ENCODE peak calls at places on chromosome 5, in ten cellular contexts. X, O, E, V, N, I, F, Y, P and S are unnamed samples.

GRCh38 chr5:107542831-107543231 is 127.9 kb downstream of the EFNA5 start:
- DNase-seq in X (peak), O (peak), E (no peak), V (peak), N (no peak), I (no peak), F (peak), Y (peak), P (peak), S (peak)

GRCh38 chr5:156326718-156327259 is at the start of gene SGCD:
- DNase-seq in X (no peak), O (peak), E (no peak), V (peak), N (no peak), I (no peak), F (peak), Y (peak), P (peak), S (peak)

GRCh38 chr5:849651-850301 is 1.0 kb downstream of the ZDHHC11 start:
- DNase-seq in X (no peak), O (peak), E (no peak), V (no peak), N (no peak), I (no peak), F (no peak), Y (no peak), P (no peak), S (no peak)

GRCh38 chr5:59765446-59765845 is 128.1 kb downstream of the PDE4D start:
- DNase-seq in X (no peak), O (no peak), E (no peak), V (no peak), N (no peak), I (no peak), F (no peak), Y (no peak), P (no peak), S (no peak)

GRCh38 chr5:170420809-170421412 is 31.7 kb upstream of the KCNMB1 start:
- DNase-seq in X (peak), O (peak), E (peak), V (peak), N (peak), I (peak), F (peak), Y (peak), P (peak), S (peak)

GRCh38 chr5:168314735-168315411 is 23.4 kb downstream of the WWC1 start:
- DNase-seq in X (peak), O (peak), E (no peak), V (peak), N (no peak), I (no peak), F (no peak), Y (peak), P (peak), S (peak)

GRCh38 chr5:54049963-54050362 is 260.4 kb downstream of the ARL15 start:
- DNase-seq in X (peak), O (no peak), E (no peak), V (peak), N (no peak), I (no peak), F (no peak), Y (peak), P (no peak), S (no peak)

GRCh38 chr5:52738095-52738506 is 49.6 kb upstream of the ITGA1 start:
- DNase-seq in X (no peak), O (no peak), E (no peak), V (no peak), N (no peak), I (no peak), F (no peak), Y (peak), P (peak), S (no peak)